ENCODE peak calls at places on chromosome 20, in six cellular contexts. U is B cell, J is dorsolateral prefrontal cortex, L is cardiac muscle cell, B is astrocyte of the spinal cord, X is GM12865. Z is an unnamed sample.
A peak's percentile ranks its signal among the peaks of the same experiment; 100 is the strongest.

GRCh38 chr20:6051505-6051904 is 2.4 kb downstream of the LRRN4 start:
- DNase-seq in B (peak; percentile 75), U (no peak), L (peak; percentile 65), X (no peak), J (no peak), Z (no peak)

GRCh38 chr20:41714030-41714429 is 95.9 kb upstream of the CHD6 start:
- DNase-seq in U (no peak), X (no peak), L (no peak), B (no peak), J (no peak), Z (no peak)

GRCh38 chr20:63116412-63117106 is 99.4 kb downstream of the YTHDF1 start:
- DNase-seq in U (no peak), B (peak; percentile 7), X (no peak), J (no peak), L (peak; percentile 35), Z (peak; percentile 15)

GRCh38 chr20:33481431-33481941 is 8.4 kb upstream of the CBFA2T2 start:
- DNase-seq in X (no peak), L (no peak), U (no peak), B (no peak), J (no peak), Z (no peak)

GRCh38 chr20:50681359-50682064 is 9.8 kb downstream of the RIPOR3 start:
- DNase-seq in J (no peak), U (no peak), B (no peak), L (no peak), X (no peak), Z (no peak)

GRCh38 chr20:9075264-9076095 is 6.6 kb downstream of the PLCB4 start:
- DNase-seq in B (no peak), U (no peak), X (no peak), L (no peak), J (no peak), Z (no peak)

GRCh38 chr20:37200926-37201826 is 21.8 kb upstream of the MROH8 start:
- DNase-seq in X (no peak), L (no peak), J (no peak), B (no peak), U (no peak), Z (no peak)

GRCh38 chr20:35660122-35660937 is 4.4 kb downstream of the CPNE1 start:
- DNase-seq in X (peak; percentile 21), L (no peak), J (no peak), B (no peak), U (no peak), Z (peak; percentile 57)

GRCh38 chr20:46897471-46897870 is 2.8 kb downstream of the EYA2 start:
- DNase-seq in X (no peak), B (no peak), J (no peak), L (no peak), U (no peak), Z (no peak)

GRCh38 chr20:24831232-24831631 is 117.8 kb upstream of the CST7 start:
- DNase-seq in J (no peak), X (no peak), U (no peak), L (no peak), B (no peak), Z (no peak)

GRCh38 chr20:40265872-40266533 is 423.0 kb downstream of the MAFB start:
- DNase-seq in J (peak; percentile 35), B (peak; percentile 26), L (peak; percentile 61), X (peak; percentile 3), U (no peak), Z (peak; percentile 10)

GRCh38 chr20:8740265-8740664 is 328.6 kb upstream of the PLCB4 start:
- DNase-seq in J (no peak), B (no peak), X (peak; percentile 67), L (no peak), U (no peak), Z (peak; percentile 10)

GRCh38 chr20:55790178-55790577 is 215.1 kb downstream of the CBLN4 start:
- DNase-seq in B (no peak), X (no peak), J (no peak), L (no peak), U (no peak), Z (no peak)

GRCh38 chr20:21376631-21377030 is 20.7 kb downstream of the NKX2-4 start:
- DNase-seq in J (no peak), X (no peak), B (no peak), U (no peak), L (no peak), Z (no peak)

GRCh38 chr20:50893620-50894019 is 37.6 kb downstream of the ADNP start:
- DNase-seq in X (no peak), B (no peak), U (no peak), L (no peak), J (no peak), Z (no peak)

GRCh38 chr20:61163027-61163426 is 89.0 kb upstream of the CDH4 start:
- DNase-seq in X (no peak), U (no peak), L (no peak), B (no peak), J (no peak), Z (no peak)

GRCh38 chr20:24164360-24164759 is 175.8 kb upstream of the GGTLC1 start:
- DNase-seq in U (no peak), J (no peak), B (peak; percentile 5), L (peak; percentile 22), X (peak; percentile 8), Z (peak; percentile 52)

GRCh38 chr20:24890286-24890685 is 58.8 kb upstream of the CST7 start:
- DNase-seq in U (no peak), J (no peak), B (no peak), X (no peak), L (no peak), Z (no peak)

GRCh38 chr20:13125486-13125885 is 95.6 kb upstream of the ISM1 start:
- DNase-seq in J (no peak), X (no peak), U (no peak), L (no peak), B (no peak), Z (no peak)

GRCh38 chr20:24256307-24256706 is 213.1 kb upstream of the SYNDIG1 start:
- DNase-seq in U (no peak), L (no peak), B (no peak), X (no peak), J (no peak), Z (no peak)

GRCh38 chr20:16803965-16804792 is 56.0 kb downstream of the OTOR start:
- DNase-seq in L (peak; percentile 56), J (peak; percentile 75), B (peak; percentile 47), U (peak; percentile 29), X (peak; percentile 50), Z (peak; percentile 68)
- TF ChIP-seq CTCF in L (peak; percentile 92), J (peak; percentile 77), B (peak; percentile 85), U (peak; percentile 80), X (peak; percentile 80), Z (peak; percentile 84)

GRCh38 chr20:3051385-3052019 is 5.7 kb downstream of the MRPS26 start:
- DNase-seq in X (no peak), J (no peak), L (no peak), B (no peak), U (no peak), Z (no peak)
- TF ChIP-seq CTCF in X (no peak), J (no peak), L (no peak), B (no peak), U (no peak), Z (no peak)

DNA sequence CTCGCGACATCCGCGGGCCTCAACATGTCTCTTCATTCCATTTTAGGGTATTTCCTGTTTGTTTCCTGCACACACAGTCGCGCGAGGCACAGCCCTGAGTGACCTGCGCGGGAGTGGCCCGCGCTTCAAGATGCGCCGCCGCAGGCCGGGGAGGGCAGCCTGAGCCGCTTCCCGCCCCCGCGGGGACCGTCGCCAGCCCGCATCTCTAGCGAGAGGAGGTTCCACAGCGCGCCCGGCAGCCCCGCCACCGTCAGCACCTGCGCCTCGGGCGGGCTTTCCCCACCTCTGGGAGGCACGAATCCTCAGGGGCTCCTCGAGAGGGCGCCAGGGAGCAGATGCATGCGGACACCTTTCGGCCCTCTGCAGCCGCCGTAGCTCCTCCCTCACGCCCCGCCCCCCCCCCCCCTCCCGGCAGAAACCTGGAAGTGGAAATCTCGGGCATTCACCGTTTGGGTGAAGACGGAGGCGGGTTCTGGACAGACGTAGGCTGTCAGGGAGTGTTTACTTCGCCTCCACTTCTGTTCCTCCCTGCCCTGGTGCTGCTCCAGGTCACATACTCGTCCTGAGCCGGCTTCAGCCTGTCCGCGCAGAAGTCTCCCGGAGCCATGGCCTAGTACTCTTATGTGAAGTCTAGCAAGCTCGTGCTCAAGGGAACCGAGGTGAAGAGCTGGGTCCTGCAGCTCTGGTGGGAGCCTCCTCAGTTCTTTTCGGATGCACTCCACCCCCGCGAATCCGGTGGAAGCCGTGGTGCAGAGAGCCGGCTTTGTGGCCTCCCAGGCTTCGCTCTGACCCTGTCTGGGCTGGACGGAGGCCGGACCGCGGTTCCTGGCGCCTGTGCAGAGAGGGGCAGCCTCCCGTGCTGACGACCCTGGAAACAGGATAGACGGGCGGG is 880.5 kb upstream of the DEFB115 start:
- DNase-seq in U (peak; percentile 85), B (peak; percentile 71), L (peak; percentile 91), J (peak; percentile 63), X (peak; percentile 93), Z (peak; percentile 91)
- TF ChIP-seq CTCF in U (peak; percentile 74), B (peak; percentile 45), L (peak; percentile 66), J (peak; percentile 76), X (peak; percentile 60), Z (peak; percentile 64)

DNA sequence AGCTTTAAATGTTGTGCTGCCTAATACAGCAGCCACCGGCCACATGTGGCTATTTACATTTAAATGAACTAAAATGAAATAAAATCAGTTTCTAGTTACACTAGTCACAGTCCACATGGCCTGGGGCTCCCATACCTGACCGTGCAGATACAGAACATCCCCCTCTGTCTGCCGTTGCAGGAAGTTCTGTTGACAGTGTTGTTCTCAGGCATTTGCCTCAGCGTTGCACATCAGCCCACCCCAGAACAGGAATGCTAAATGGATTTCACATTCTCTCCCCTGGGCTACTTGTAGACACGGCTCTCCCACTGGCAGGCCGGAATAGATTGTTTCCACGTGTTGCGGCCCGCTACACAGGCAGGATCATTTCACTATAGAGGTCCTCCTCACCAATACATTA is 26.3 kb downstream of the JAG1 start:
- DNase-seq in U (no peak), X (peak; percentile 54), B (no peak), L (no peak), J (no peak), Z (peak; percentile 24)
- TF ChIP-seq CTCF in U (no peak), X (peak; percentile 36), B (peak; percentile 53), L (peak; percentile 29), J (no peak), Z (no peak)

DNA sequence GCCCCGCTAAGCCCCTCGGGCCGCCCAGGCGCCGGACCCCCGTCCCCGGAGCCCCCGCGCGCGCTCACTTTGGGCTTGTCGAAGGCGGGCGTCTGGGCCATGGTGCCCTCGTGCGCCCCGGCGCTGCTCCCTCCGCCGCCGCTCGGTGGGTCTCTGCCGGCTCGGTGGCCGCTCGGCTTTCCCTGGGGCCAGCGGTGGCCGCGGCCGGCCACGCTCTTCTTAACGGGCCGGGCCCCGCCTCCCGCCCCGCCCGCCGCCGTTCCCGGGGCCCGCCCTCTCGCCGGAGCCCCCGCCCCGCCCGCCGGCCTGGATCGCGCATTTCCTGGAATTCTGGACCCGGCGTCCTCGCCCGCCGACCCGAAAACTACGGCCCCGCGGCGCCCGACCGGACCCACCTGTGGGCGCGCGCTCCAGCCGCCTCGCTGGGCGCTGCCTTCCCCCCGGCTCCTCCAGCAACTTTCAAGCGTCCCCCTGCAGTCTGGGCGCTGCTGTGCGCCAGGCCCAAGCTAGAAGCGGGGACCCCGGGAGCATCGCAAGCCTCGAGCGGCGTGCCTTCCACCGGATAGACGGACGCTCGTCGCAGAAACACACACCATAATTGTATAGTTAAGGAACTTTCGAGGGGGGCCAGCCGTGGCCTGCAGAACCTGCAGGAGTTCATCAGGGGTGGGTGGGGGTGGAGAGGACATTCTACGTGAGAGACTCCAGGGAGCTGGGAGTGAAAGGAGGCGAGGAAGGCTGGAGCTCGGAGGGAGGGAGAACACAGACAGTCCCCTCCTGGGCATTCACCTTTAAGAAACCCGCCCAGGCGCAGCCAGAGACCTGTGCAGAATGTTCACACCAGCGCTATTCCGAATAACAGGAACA is at the start of gene ADA:
- DNase-seq in J (peak; percentile 39), U (peak; percentile 65), L (peak; percentile 63), B (peak; percentile 52), X (peak; percentile 71), Z (peak; percentile 67)
- TF ChIP-seq CTCF in J (no peak), U (no peak), L (peak; percentile 11), B (no peak), X (peak; percentile 4), Z (no peak)

Z was measured in activated CD8-positive, alpha-beta T cell treated with anti-CD3 and anti-CD28 coated beads for 36 hours.